ENCODE peak calls at places on chromosomes 4 and X, in nine cellular contexts. F, P, Q, H, V, T, M, R and L are unnamed samples.

GRCh38 chrX:110409925-110410324 is 51.3 kb downstream of the RTL9 start:
- DNase-seq in P (peak), Q (no peak), M (no peak), F (no peak), T (no peak), V (peak), R (no peak), H (no peak), L (no peak)

GRCh38 chr4:37008199-37008598 is 236.3 kb upstream of the NWD2 start:
- DNase-seq in Q (peak), T (no peak), V (no peak), H (no peak), M (peak), R (no peak), P (no peak), F (no peak), L (peak)

GRCh38 chrX:38066934-38067333 is 60.6 kb downstream of the SYTL5 start:
- DNase-seq in H (no peak), P (no peak), V (no peak), M (no peak), Q (no peak), R (no peak), T (no peak), F (no peak), L (peak)

GRCh38 chrX:108735087-108735679 is 1.2 kb downstream of the IRS4 start:
- DNase-seq in R (no peak), V (no peak), M (peak), H (peak), P (no peak), T (peak), Q (no peak), F (no peak), L (peak)

GRCh38 chrX:78375894-78376293 is 48.5 kb upstream of the CYSLTR1 start:
- DNase-seq in R (no peak), T (no peak), H (no peak), F (no peak), V (peak), P (no peak), M (no peak), Q (no peak), L (no peak)

GRCh38 chrX:136754641-136755040 is 26.1 kb downstream of the ARHGEF6 start:
- DNase-seq in T (no peak), P (no peak), M (peak), H (no peak), R (peak), Q (no peak), V (no peak), F (no peak), L (peak)

GRCh38 chr4:68865178-68865638 is 49.4 kb downstream of the UGT2B10 start:
- DNase-seq in P (no peak), H (no peak), V (no peak), M (no peak), F (no peak), R (no peak), T (no peak), Q (no peak), L (no peak)

GRCh38 chr4:27624749-27625148 is 764.1 kb downstream of the STIM2 start:
- DNase-seq in P (no peak), R (no peak), M (no peak), V (no peak), T (no peak), H (no peak), F (no peak), Q (no peak), L (no peak)

GRCh38 chr4:180261346-180261745 is 1981.9 kb upstream of the TENM3 start:
- DNase-seq in P (no peak), H (no peak), R (no peak), M (no peak), V (no peak), F (no peak), T (no peak), Q (no peak), L (peak)

GRCh38 chr4:11529625-11530201 is 101.0 kb upstream of the HS3ST1 start:
- DNase-seq in P (peak), T (no peak), V (no peak), M (no peak), H (no peak), F (no peak), Q (peak), R (peak), L (peak)

GRCh38 chr4:104469794-104470193 is 24.9 kb downstream of the CXXC4 start:
- DNase-seq in M (no peak), F (no peak), Q (no peak), V (no peak), R (no peak), H (no peak), T (no peak), P (no peak), L (no peak)

GRCh38 chrX:123626962-123627361 is 105.9 kb downstream of the THOC2 start:
- DNase-seq in P (no peak), V (peak), Q (peak), H (no peak), M (no peak), F (no peak), T (no peak), R (no peak), L (no peak)

GRCh38 chrX:133921084-133921483 is 64.3 kb downstream of the GPC3 start:
- DNase-seq in T (no peak), P (no peak), Q (no peak), M (no peak), R (no peak), V (no peak), F (no peak), H (no peak), L (no peak)

GRCh38 chr4:121950680-121951569 is 935 bp downstream of the TRPC3 start:
- DNase-seq in H (no peak), V (peak), M (peak), Q (no peak), P (peak), R (no peak), F (no peak), T (no peak), L (peak)

GRCh38 chr4:183960912-183961569 is 55.9 kb downstream of the STOX2 start:
- DNase-seq in F (no peak), Q (no peak), T (no peak), R (peak), H (no peak), P (no peak), M (peak), V (no peak), L (no peak)

GRCh38 chrX:140064993-140065392 is 99.7 kb upstream of the CXorf66 start:
- DNase-seq in P (no peak), H (no peak), F (no peak), Q (no peak), V (no peak), R (no peak), T (no peak), M (no peak), L (no peak)

GRCh38 chr4:145380123-145380522 is 101.5 kb upstream of the SMAD1 start:
- DNase-seq in H (no peak), T (no peak), P (peak), F (no peak), R (no peak), Q (no peak), V (no peak), M (no peak), L (no peak)

GRCh38 chr4:150126201-150126879 is 48.1 kb downstream of the DCLK2 start:
- DNase-seq in V (peak), Q (peak), P (no peak), M (no peak), R (no peak), T (no peak), F (peak), H (no peak), L (no peak)

GRCh38 chr4:101020956-101021355 is 326.4 kb downstream of the PPP3CA start:
- DNase-seq in T (no peak), P (peak), H (no peak), M (no peak), Q (peak), V (peak), F (no peak), R (no peak), L (peak)

GRCh38 chr4:104491396-104491821 is 3.3 kb downstream of the CXXC4 start:
- DNase-seq in Q (peak), M (peak), V (peak), T (peak), F (peak), P (peak), H (no peak), R (peak), L (peak)

GRCh38 chr4:7235030-7235380 is 42.7 kb downstream of the SORCS2 start:
- DNase-seq in H (no peak), V (no peak), M (no peak), T (no peak), Q (no peak), P (no peak), F (no peak), R (no peak), L (no peak)

GRCh38 chr4:88737304-88738015 is 39.8 kb upstream of the NAP1L5 start:
- DNase-seq in T (no peak), V (no peak), Q (no peak), M (peak), P (no peak), F (no peak), R (no peak), H (peak), L (no peak)

GRCh38 chr4:156198511-156198910 is 244.8 kb upstream of the CTSO start:
- DNase-seq in T (no peak), F (no peak), P (no peak), Q (no peak), R (no peak), H (no peak), V (no peak), M (no peak), L (no peak)

GRCh38 chr4:168265327-168265726 is 53.2 kb downstream of the DDX60 start:
- DNase-seq in V (no peak), R (no peak), Q (no peak), M (no peak), F (no peak), P (no peak), H (no peak), T (no peak), L (no peak)

GRCh38 chrX:44913656-44914531 is 40.9 kb downstream of the KDM6A start:
- DNase-seq in M (no peak), V (no peak), R (no peak), T (no peak), Q (no peak), P (no peak), F (no peak), H (no peak), L (no peak)

GRCh38 chrX:54173791-54174190 is 9.3 kb downstream of the FAM120C start:
- DNase-seq in M (no peak), R (no peak), F (no peak), Q (no peak), P (no peak), T (no peak), H (no peak), V (no peak), L (no peak)

GRCh38 chrX:23317799-23318724 is 16.6 kb upstream of the PTCHD1 start:
- DNase-seq in Q (peak), F (peak), V (peak), R (no peak), M (no peak), T (no peak), H (no peak), P (peak), L (peak)

GRCh38 chr4:40887690-40888089 is 137.9 kb downstream of the NSUN7 start:
- DNase-seq in H (no peak), M (no peak), P (no peak), V (peak), F (no peak), R (peak), T (no peak), Q (peak), L (no peak)

GRCh38 chrX:68830486-68831404 is 1.9 kb downstream of the EFNB1 start:
- DNase-seq in F (no peak), P (no peak), V (no peak), T (no peak), M (no peak), Q (no peak), R (no peak), H (no peak), L (peak)

GRCh38 chr4:1058198-1058996 is 47.0 kb downstream of the FGFRL1 start:
- DNase-seq in Q (no peak), H (no peak), P (no peak), R (no peak), T (no peak), V (peak), F (no peak), M (no peak), L (peak)

GRCh38 chr4:472881-473574 is 25.9 kb downstream of the ZNF721 start:
- DNase-seq in T (no peak), R (no peak), M (peak), V (peak), F (no peak), H (no peak), P (peak), Q (peak), L (no peak)

GRCh38 chr4:4735870-4736269 is 123.6 kb upstream of the MSX1 start:
- DNase-seq in M (no peak), F (no peak), H (no peak), T (no peak), Q (peak), P (no peak), V (peak), R (no peak), L (peak)

GRCh38 chr4:6693274-6694176 is at the start of gene S100P:
- DNase-seq in P (no peak), Q (no peak), V (no peak), F (no peak), R (no peak), H (no peak), M (no peak), T (no peak), L (no peak)

GRCh38 chr4:112889619-112890294 is 159.7 kb upstream of the ANK2 start:
- DNase-seq in R (no peak), P (no peak), H (no peak), T (peak), M (no peak), Q (peak), V (peak), F (no peak), L (peak)

GRCh38 chr4:67087897-67088296 is 457.4 kb downstream of the CENPC start:
- DNase-seq in P (peak), V (no peak), F (peak), M (no peak), H (peak), R (peak), Q (peak), T (no peak), L (peak)

GRCh38 chrX:110915120-110915519 is 119.5 kb upstream of the CHRDL1 start:
- DNase-seq in M (no peak), H (no peak), Q (peak), P (peak), V (peak), R (no peak), T (no peak), F (no peak), L (peak)

GRCh38 chr4:109691411-109691920 is 11.8 kb downstream of the CASP6 start:
- DNase-seq in R (no peak), H (no peak), F (no peak), M (no peak), T (no peak), Q (no peak), P (no peak), V (peak), L (no peak)

GRCh38 chr4:137390141-137390540 is 142.2 kb downstream of the PCDH18 start:
- DNase-seq in H (no peak), R (no peak), Q (peak), P (no peak), T (no peak), F (no peak), M (no peak), V (peak), L (no peak)

GRCh38 chr4:176340871-176341685 is 21.3 kb downstream of the SPCS3 start:
- DNase-seq in M (peak), Q (peak), R (peak), F (peak), H (no peak), T (no peak), P (peak), V (peak), L (peak)

GRCh38 chr4:123546123-123546654 is 149.6 kb downstream of the SPRY1 start:
- DNase-seq in P (no peak), R (no peak), Q (no peak), T (no peak), H (no peak), M (no peak), F (no peak), V (no peak), L (peak)